ENCODE peak calls at places on chromosomes 6 and 20, in five cellular contexts. D is transverse colon; I is heart left ventricle; W is effector CD4-positive, alpha-beta T cell; F is GM20000. S is an unnamed sample.

GRCh38 chr20:63698739-63699465 is 2.5 kb downstream of the TNFRSF6B start:
- DNase-seq in D (peak; percentile 35), I (peak; percentile 76), W (no peak), F (peak; percentile 82), S (peak; percentile 74)

GRCh38 chr6:150596439-150596838 is 3.2 kb upstream of the PLEKHG1 start:
- DNase-seq in D (peak; percentile 56), I (no peak), W (no peak), F (no peak), S (no peak)

GRCh38 chr20:1632228-1632577 is 12.4 kb upstream of the SIRPB1 start:
- DNase-seq in D (no peak), I (no peak), W (no peak), F (peak; percentile 44), S (no peak)

GRCh38 chr6:80214436-80215022 is 108.1 kb downstream of the BCKDHB start:
- DNase-seq in D (peak; percentile 11), I (no peak), W (no peak), F (peak; percentile 34), S (no peak)

GRCh38 chr6:83853968-83854501 is 875 bp downstream of the RIPPLY2 start:
- DNase-seq in D (no peak), I (no peak), W (no peak), F (no peak), S (peak; percentile 15)

GRCh38 chr6:17417817-17418216 is 24.4 kb downstream of the CAP2 start:
- DNase-seq in D (no peak), I (no peak), W (no peak), F (no peak), S (no peak)

GRCh38 chr20:40255368-40255767 is 433.7 kb downstream of the MAFB start:
- DNase-seq in D (no peak), I (no peak), W (no peak), F (no peak), S (no peak)

GRCh38 chr6:155341130-155341828 is 27.0 kb upstream of the TFB1M start:
- DNase-seq in D (no peak), I (no peak), W (no peak), F (no peak), S (peak; percentile 35)

GRCh38 chr6:47353822-47354221 is 44.1 kb upstream of the TNFRSF21 start:
- DNase-seq in D (no peak), I (no peak), W (no peak), F (no peak), S (no peak)

GRCh38 chr6:116287668-116288282 is 8.0 kb upstream of the TSPYL1 start:
- DNase-seq in D (no peak), I (no peak), W (no peak), F (peak; percentile 13), S (no peak)

GRCh38 chr6:68087399-68088133 is 547.5 kb upstream of the ADGRB3 start:
- DNase-seq in D (no peak), I (no peak), W (no peak), F (peak; percentile 23), S (peak; percentile 34)

GRCh38 chr6:36111526-36111925 is 18.8 kb upstream of the MAPK13 start:
- DNase-seq in D (no peak), I (no peak), W (no peak), F (no peak), S (no peak)

GRCh38 chr20:57596998-57597939 is 23.0 kb downstream of the ZBP1 start:
- DNase-seq in D (peak; percentile 79), I (peak; percentile 86), W (peak; percentile 67), F (peak; percentile 88), S (peak; percentile 66)

GRCh38 chr6:148835920-148836441 is 89.2 kb downstream of the UST start:
- DNase-seq in D (no peak), I (no peak), W (no peak), F (peak; percentile 24), S (peak; percentile 61)

GRCh38 chr6:167350322-167350721 is 25.4 kb downstream of the TTLL2 start:
- DNase-seq in D (no peak), I (no peak), W (no peak), F (no peak), S (no peak)

GRCh38 chr6:74068945-74069570 is 373.1 kb downstream of the CD109 start:
- DNase-seq in D (no peak), I (no peak), W (no peak), F (no peak), S (no peak)

GRCh38 chr6:100001915-100002388 is 7.9 kb upstream of the MCHR2 start:
- DNase-seq in D (peak; percentile 18), I (no peak), W (peak; percentile 8), F (peak; percentile 63), S (no peak)

GRCh38 chr6:6851059-6851658 is 256.6 kb upstream of the RREB1 start:
- DNase-seq in D (peak; percentile 26), I (no peak), W (no peak), F (no peak), S (no peak)

GRCh38 chr20:33474963-33475362 is 14.9 kb upstream of the CBFA2T2 start:
- DNase-seq in D (no peak), I (no peak), W (no peak), F (no peak), S (no peak)

GRCh38 chr6:139030539-139030938 is 2.0 kb downstream of the ABRACL start:
- DNase-seq in D (peak; percentile 27), I (no peak), W (no peak), F (peak; percentile 65), S (peak; percentile 37)

GRCh38 chr20:58818585-58819285 is 32.0 kb downstream of the GNAS-AS1 start:
- DNase-seq in D (no peak), I (no peak), W (no peak), F (no peak), S (no peak)

GRCh38 chr6:24988562-24988961 is 52.8 kb upstream of the RIPOR2 start:
- DNase-seq in D (no peak), I (no peak), W (no peak), F (no peak), S (no peak)

GRCh38 chr6:95186710-95187109 is 390.6 kb upstream of the MANEA start:
- DNase-seq in D (no peak), I (no peak), W (no peak), F (no peak), S (no peak)

GRCh38 chr6:36555750-36556252 is 8.5 kb upstream of the STK38 start:
- DNase-seq in D (no peak), I (no peak), W (no peak), F (no peak), S (no peak)

GRCh38 chr6:6891074-6891754 is 216.5 kb upstream of the RREB1 start:
- DNase-seq in D (peak; percentile 75), I (no peak), W (no peak), F (no peak), S (no peak)

GRCh38 chr6:47069156-47069555 is 27.0 kb upstream of the ADGRF1 start:
- DNase-seq in D (no peak), I (no peak), W (no peak), F (no peak), S (no peak)

GRCh38 chr6:113564401-113565161 is 292.6 kb upstream of the MARCKS start:
- DNase-seq in D (peak; percentile 65), I (peak; percentile 88), W (no peak), F (peak; percentile 20), S (peak; percentile 23)

GRCh38 chr6:144621332-144621731 is 336.2 kb downstream of the UTRN start:
- DNase-seq in D (no peak), I (no peak), W (no peak), F (no peak), S (no peak)

GRCh38 chr6:89688328-89688727 is 49.8 kb upstream of the LYRM2 start:
- DNase-seq in D (no peak), I (no peak), W (no peak), F (no peak), S (no peak)

GRCh38 chr20:34891166-34892062 is 15.0 kb downstream of the ACSS2 start:
- DNase-seq in D (no peak), I (no peak), W (no peak), F (no peak), S (peak; percentile 29)

GRCh38 chr6:92263864-92264263 is 1155.5 kb downstream of the EPHA7 start:
- DNase-seq in D (no peak), I (no peak), W (no peak), F (no peak), S (no peak)

GRCh38 chr6:109397020-109397419 is 14.8 kb upstream of the CD164 start:
- DNase-seq in D (no peak), I (no peak), W (no peak), F (no peak), S (no peak)

GRCh38 chr20:41138527-41139226 is 1.3 kb downstream of the PLCG1 start:
- DNase-seq in D (peak; percentile 31), I (no peak), W (peak; percentile 31), F (peak; percentile 44), S (peak; percentile 29)

GRCh38 chr6:56953597-56954388 is 1.1 kb upstream of the BEND6 start:
- DNase-seq in D (peak; percentile 8), I (no peak), W (no peak), F (peak; percentile 45), S (peak; percentile 60)

GRCh38 chr6:18262812-18263560 is 1.3 kb downstream of the DEK start:
- DNase-seq in D (no peak), I (no peak), W (no peak), F (peak; percentile 85), S (peak; percentile 61)

GRCh38 chr6:142946181-142946923 is 1.4 kb upstream of the HIVEP2 start:
- DNase-seq in D (peak; percentile 97), I (peak; percentile 98), W (peak; percentile 94), F (peak; percentile 88), S (peak; percentile 88)

GRCh38 chr20:34037121-34037520 is 43.4 kb downstream of the RALY start:
- DNase-seq in D (no peak), I (no peak), W (peak; percentile 19), F (peak; percentile 26), S (no peak)

GRCh38 chr6:19865178-19865577 is 28.0 kb downstream of the ID4 start:
- DNase-seq in D (no peak), I (no peak), W (no peak), F (no peak), S (no peak)

GRCh38 chr20:9889270-9889981 is 50.5 kb upstream of the PAK5 start:
- DNase-seq in D (no peak), I (no peak), W (no peak), F (peak; percentile 11), S (peak; percentile 1)

S was measured in GM06990.